ENCODE peak calls at places on chromosome 13, in eight cellular contexts. D is left colon, O is nephron progenitor cell, U is substantia nigra, G is osteocyte, X is AG10803, H is cardiac fibroblast, I is amniotic stem cell. S is an unnamed sample.

GRCh38 chr13:86383561-86383960 is 584.3 kb upstream of the SLITRK6 start:
- DNase-seq in H (no peak), D (no peak), O (no peak), G (no peak), X (no peak), I (no peak), U (no peak), S (no peak)

GRCh38 chr13:97600438-97601080 is 166.6 kb downstream of the RAP2A start:
- DNase-seq in D (no peak), O (no peak), U (no peak), X (peak; percentile 55), G (no peak), H (peak; percentile 84), I (no peak), S (peak; percentile 91)

GRCh38 chr13:105202384-105202783 is 1333.1 kb downstream of the EFNB2 start:
- DNase-seq in D (no peak), X (no peak), O (peak; percentile 4), I (peak; percentile 29), G (no peak), U (no peak), H (peak; percentile 55), S (peak; percentile 56)

GRCh38 chr13:98416408-98416807 is 160.5 kb downstream of the STK24 start:
- DNase-seq in O (no peak), H (no peak), U (no peak), X (no peak), G (no peak), I (no peak), D (peak; percentile 77), S (no peak)

GRCh38 chr13:86757236-86757978 is 913.8 kb upstream of the SLITRK5 start:
- DNase-seq in U (no peak), O (no peak), G (no peak), X (no peak), D (no peak), H (no peak), I (no peak), S (no peak)

GRCh38 chr13:101397742-101398141 is 18.6 kb downstream of the NALCN start:
- DNase-seq in O (peak; percentile 6), I (peak; percentile 46), H (peak; percentile 8), X (peak; percentile 73), U (no peak), D (no peak), G (no peak), S (peak; percentile 38)

GRCh38 chr13:40981361-40981760 is 37.8 kb downstream of the ELF1 start:
- DNase-seq in H (peak; percentile 63), X (no peak), G (no peak), O (no peak), U (no peak), D (no peak), I (no peak), S (peak; percentile 66)

GRCh38 chr13:26300140-26300539 is 46.2 kb downstream of the CDK8 start:
- DNase-seq in H (peak; percentile 50), X (peak; percentile 31), G (no peak), I (no peak), O (no peak), U (no peak), D (no peak), S (peak; percentile 50)

GRCh38 chr13:83220241-83220640 is 662.0 kb downstream of the SLITRK1 start:
- DNase-seq in G (no peak), H (no peak), U (no peak), D (no peak), I (no peak), X (no peak), O (no peak), S (no peak)

GRCh38 chr13:30718661-30719520 is 16.5 kb upstream of the ALOX5AP start:
- DNase-seq in D (no peak), G (no peak), H (peak; percentile 54), X (peak; percentile 90), U (no peak), I (peak; percentile 34), O (no peak), S (peak; percentile 67)

GRCh38 chr13:48731957-48732569 is 78.3 kb downstream of the CYSLTR2 start:
- DNase-seq in G (no peak), X (peak; percentile 12), U (no peak), O (peak; percentile 68), D (peak; percentile 70), I (no peak), H (peak; percentile 42), S (peak; percentile 35)

GRCh38 chr13:21060827-21061076 is 634 bp downstream of the LATS2 start:
- DNase-seq in D (no peak), I (no peak), U (no peak), H (no peak), O (peak; percentile 67), X (no peak), G (no peak), S (no peak)

GRCh38 chr13:80340643-80341097 is 256 bp downstream of the SPRY2 start:
- DNase-seq in H (no peak), I (no peak), U (peak; percentile 35), O (no peak), D (no peak), G (no peak), X (peak; percentile 69), S (peak; percentile 81)

GRCh38 chr13:42114912-42115311 is 66.5 kb downstream of the DGKH start:
- DNase-seq in O (no peak), H (no peak), X (no peak), I (no peak), U (no peak), G (no peak), D (no peak), S (no peak)

GRCh38 chr13:51221674-51222509 is at the start of gene FAM124A:
- DNase-seq in X (peak; percentile 16), O (peak; percentile 80), D (peak; percentile 55), G (no peak), H (peak; percentile 48), I (no peak), U (peak; percentile 35), S (no peak)

GRCh38 chr13:68378294-68378693 is 1148.2 kb upstream of the PCDH9 start:
- DNase-seq in O (no peak), I (no peak), G (no peak), D (no peak), H (no peak), X (no peak), U (no peak), S (no peak)

GRCh38 chr13:108214511-108215383 is 589 bp downstream of the LIG4 start:
- DNase-seq in I (no peak), O (peak; percentile 18), H (peak; percentile 5), U (peak; percentile 8), G (no peak), X (no peak), D (peak; percentile 27), S (no peak)

GRCh38 chr13:59112375-59112774 is 1051.4 kb downstream of the DIAPH3 start:
- DNase-seq in X (peak; percentile 74), G (no peak), O (no peak), H (peak; percentile 95), U (no peak), I (peak; percentile 19), D (no peak), S (peak; percentile 98)

GRCh38 chr13:20125129-20125782 is 35.6 kb downstream of the GJA3 start:
- DNase-seq in O (no peak), H (peak; percentile 81), I (no peak), D (no peak), U (no peak), G (no peak), X (peak; percentile 59), S (peak; percentile 67)

GRCh38 chr13:101424381-101425155 is 8.3 kb upstream of the NALCN start:
- DNase-seq in I (peak; percentile 5), G (no peak), D (no peak), U (peak; percentile 29), O (no peak), H (peak; percentile 6), X (no peak), S (no peak)

GRCh38 chr13:32894589-32895001 is 121.6 kb upstream of the KL start:
- DNase-seq in G (no peak), X (peak; percentile 80), I (no peak), U (no peak), D (no peak), H (peak; percentile 63), O (no peak), S (peak; percentile 83)

GRCh38 chr13:42492372-42492920 is 81.5 kb upstream of the TNFSF11 start:
- DNase-seq in D (no peak), H (no peak), O (no peak), G (no peak), I (no peak), U (no peak), X (no peak), S (no peak)

GRCh38 chr13:107765724-107766436 is 449.5 kb downstream of the LIG4 start:
- DNase-seq in O (no peak), H (no peak), D (no peak), I (no peak), G (no peak), U (no peak), X (no peak), S (peak; percentile 10)

GRCh38 chr13:45178349-45179142 is 22.3 kb downstream of the KCTD4 start:
- DNase-seq in I (peak; percentile 29), G (no peak), U (no peak), O (no peak), D (no peak), H (peak; percentile 29), X (peak; percentile 11), S (peak; percentile 35)

GRCh38 chr13:44048326-44048725 is 168.6 kb downstream of the LACC1 start:
- DNase-seq in H (peak; percentile 10), I (no peak), U (no peak), D (no peak), G (no peak), X (no peak), O (no peak), S (peak; percentile 24)

GRCh38 chr13:46031581-46032263 is 20.8 kb downstream of the ZC3H13 start:
- DNase-seq in X (no peak), H (no peak), I (no peak), U (no peak), O (no peak), D (no peak), G (no peak), S (no peak)

GRCh38 chr13:110716235-110716505 is 2.7 kb downstream of the ING1 start:
- DNase-seq in I (no peak), X (no peak), G (no peak), D (peak; percentile 67), U (no peak), O (no peak), H (peak; percentile 36), S (peak; percentile 19)

GRCh38 chr13:102584423-102584822 is 12.4 kb upstream of the TPP2 start:
- DNase-seq in U (no peak), G (no peak), I (no peak), O (no peak), D (no peak), H (no peak), X (no peak), S (no peak)

GRCh38 chr13:46593403-46593802 is 40.4 kb downstream of the LRCH1 start:
- DNase-seq in H (no peak), G (no peak), I (no peak), U (no peak), D (no peak), O (no peak), X (no peak), S (no peak)

GRCh38 chr13:106987435-106987800 is 419.5 kb upstream of the ARGLU1 start:
- DNase-seq in U (no peak), H (no peak), G (no peak), D (no peak), O (no peak), X (no peak), I (no peak), S (no peak)

GRCh38 chr13:42720116-42720857 is 61.1 kb upstream of the FAM216B start:
- DNase-seq in G (no peak), O (no peak), H (peak; percentile 99), U (no peak), X (peak; percentile 95), I (peak; percentile 91), D (peak; percentile 16), S (peak; percentile 100)

S was measured in fibroblast of pulmonary artery.